ENCODE peak calls at places on chromosomes 6 and 20, in seven cellular contexts. D is IMR-90, C is neuronal stem cell, G is mesendoderm, E is H9, Q is H1, F is mesenchymal stem cell. M is an unnamed sample. For H3K4me1, the result is how much of the 10 kb centered on the place peaks cover.

GRCh38 chr6:86723131-86723530 is 214.2 kb upstream of the HTR1E start:
- DNase-seq in D (no peak), C (no peak), G (no peak), E (no peak), Q (no peak), F (no peak), M (no peak)

GRCh38 chr6:71072508-71072907 is 115.6 kb upstream of the B3GAT2 start:
- DNase-seq in D (peak), C (peak), G (no peak), E (no peak), Q (no peak), F (peak), M (no peak)

GRCh38 chr20:34579191-34579661 is 20.7 kb downstream of the MAP1LC3A start:
- DNase-seq in D (peak), C (no peak), G (no peak), E (no peak), Q (no peak), F (peak), M (peak)

GRCh38 chr20:16740365-16741072 is 7.6 kb upstream of the OTOR start:
- DNase-seq in D (no peak), C (no peak), G (no peak), E (no peak), Q (no peak), F (no peak), M (no peak)

GRCh38 chr20:6126846-6127245 is 4.0 kb upstream of the FERMT1 start:
- DNase-seq in D (no peak), C (no peak), G (no peak), E (no peak), Q (no peak), F (no peak), M (no peak)

GRCh38 chr6:100809346-100809745 is 71.8 kb downstream of the ASCC3 start:
- DNase-seq in D (peak), C (no peak), G (no peak), E (no peak), Q (no peak), F (peak), M (no peak)

GRCh38 chr6:83490177-83490576 is 22.2 kb upstream of the PRSS35 start:
- DNase-seq in D (no peak), C (no peak), G (no peak), E (no peak), Q (no peak), F (no peak), M (no peak)

GRCh38 chr6:133062077-133062476 is 179.1 kb upstream of the EYA4 start:
- DNase-seq in D (peak), C (no peak), G (no peak), E (no peak), Q (no peak), F (peak), M (no peak)

DNA sequence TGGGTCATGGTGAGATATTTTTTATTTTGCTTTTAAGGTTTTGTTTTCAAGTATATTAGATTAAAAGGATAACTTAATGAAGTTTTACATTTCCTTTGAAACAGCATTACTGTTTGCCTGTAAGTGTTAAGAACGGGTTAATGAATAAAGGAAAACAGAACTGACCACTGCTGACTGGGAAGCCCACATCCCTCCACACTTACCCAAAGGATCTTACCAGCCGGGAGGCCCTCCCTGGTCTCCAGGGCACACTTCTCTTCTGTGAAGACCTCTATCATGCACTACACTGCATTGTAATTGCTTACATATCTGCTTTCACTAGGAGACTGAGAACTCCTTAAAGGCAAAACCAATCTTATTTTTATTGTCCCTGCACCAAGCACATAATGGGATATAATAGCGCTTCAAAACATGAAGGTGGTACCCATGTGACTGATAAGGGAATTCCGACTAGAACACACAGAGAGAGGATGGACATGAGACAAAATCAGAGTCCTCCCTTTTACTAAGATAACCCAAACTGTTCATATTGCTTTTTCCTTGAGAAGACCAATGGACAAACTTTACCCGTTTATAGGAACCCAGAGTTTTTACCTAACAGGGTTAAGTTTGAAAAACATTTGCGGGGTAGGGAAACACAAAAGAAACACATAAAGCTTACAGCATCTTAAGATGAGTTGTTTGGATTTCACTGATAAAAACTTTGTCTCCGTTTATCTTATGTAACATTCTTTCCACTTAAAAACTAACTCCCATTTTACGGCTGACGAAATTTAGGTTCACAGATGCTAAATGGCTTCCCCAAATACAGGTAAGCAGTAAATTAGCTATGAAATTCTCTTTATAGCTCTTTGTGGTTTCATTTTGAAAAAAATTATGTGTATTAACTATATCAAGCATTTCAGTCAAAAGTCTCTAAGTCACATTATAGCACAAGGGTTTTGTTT is 8.7 kb downstream of the EZR start:
- DNase-seq in D (no peak), C (no peak), G (no peak), E (no peak), Q (no peak), F (no peak), M (no peak)
- H3K4me1 ChIP-seq in D (under half), C (under half), G (under half), E (under half), Q (under half), F (under half), M (under half)

DNA sequence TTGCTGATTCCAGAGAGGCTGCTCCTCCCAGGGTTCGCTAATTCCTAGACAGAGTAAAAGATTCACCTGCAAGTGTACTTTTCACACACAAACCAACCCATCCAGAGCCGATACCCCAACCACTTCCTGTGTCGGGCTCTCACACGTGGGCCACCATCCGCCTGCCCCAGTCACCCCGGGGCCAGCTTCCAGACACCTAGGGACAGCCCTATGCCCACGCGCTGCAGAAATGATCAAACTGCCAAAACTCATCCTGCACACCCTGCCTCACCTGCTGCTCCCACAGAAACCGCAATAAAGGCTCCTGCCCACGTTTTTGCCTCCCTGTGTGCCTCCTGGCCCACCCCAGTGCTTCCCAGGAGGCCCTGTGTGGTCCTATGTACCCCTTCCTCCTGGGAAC is 59.5 kb downstream of the PSMG4 start:
- DNase-seq in D (no peak), C (no peak), G (no peak), E (no peak), Q (no peak), F (no peak), M (no peak)
- H3K18ac ChIP-seq in D (no peak), C (no peak), G (no peak), E (no peak), Q (no peak), F (no peak), M (no peak)

GRCh38 chr20:32470025-32470861 is 112.1 kb downstream of the ASXL1 start:
- DNase-seq in D (peak), C (no peak), G (peak), E (peak), Q (no peak), F (peak), M (no peak)
- H3K4me1 ChIP-seq in D (under half), C (under half), G (under half), E (under half), Q (under half), F (half or more), M (under half)

GRCh38 chr6:96923400-96923799 is 1.1 kb upstream of the KLHL32 start:
- DNase-seq in D (no peak), C (no peak), G (no peak), E (no peak), Q (no peak), F (no peak), M (no peak)
- H3K18ac ChIP-seq in D (no peak), C (no peak), G (no peak), E (no peak), Q (no peak), F (no peak), M (no peak)

GRCh38 chr6:20411544-20411943 is 9.9 kb downstream of the E2F3 start:
- DNase-seq in D (no peak), C (no peak), G (no peak), E (no peak), Q (no peak), F (no peak), M (no peak)

GRCh38 chr6:20414711-20415110 is 13.0 kb downstream of the E2F3 start:
- DNase-seq in D (no peak), C (no peak), G (no peak), E (no peak), Q (no peak), F (no peak), M (peak)

GRCh38 chr6:20413826-20414225 is 12.1 kb downstream of the E2F3 start:
- DNase-seq in D (no peak), C (no peak), G (no peak), E (no peak), Q (no peak), F (no peak), M (no peak)

GRCh38 chr6:20411953-20412352 is 10.3 kb downstream of the E2F3 start:
- DNase-seq in D (no peak), C (no peak), G (no peak), E (no peak), Q (no peak), F (no peak), M (no peak)

DNA sequence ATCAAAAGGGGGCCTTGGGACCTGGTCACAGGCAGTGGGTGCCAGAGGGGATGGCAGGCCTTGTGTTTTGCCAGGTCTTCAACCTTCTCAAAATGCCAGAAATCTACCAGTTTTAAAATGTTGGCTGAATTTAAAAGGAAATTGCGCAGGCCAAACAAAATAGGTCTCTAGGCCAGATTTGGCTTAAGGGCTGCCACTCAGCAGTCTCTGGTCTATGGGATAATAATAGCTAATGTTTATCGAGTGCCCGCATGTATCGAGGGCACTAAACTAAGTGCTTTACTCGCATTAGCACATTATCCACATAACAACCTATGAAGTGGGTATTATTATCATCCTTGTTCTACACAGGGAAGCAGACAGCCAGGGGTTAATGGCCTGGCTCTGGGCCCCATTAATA is 11.0 kb downstream of the E2F3 start:
- DNase-seq in D (no peak), C (no peak), G (no peak), E (no peak), Q (no peak), F (no peak), M (no peak)
- H3K4me1 ChIP-seq in D (under half), C (under half), G (under half), E (under half), Q (under half), F (under half), M (under half)

GRCh38 chr6:170490259-170490658 is 62.8 kb downstream of the PSMB1 start:
- DNase-seq in D (no peak), C (no peak), G (no peak), E (no peak), Q (no peak), F (no peak), M (no peak)
- H3K18ac ChIP-seq in D (no peak), C (no peak), G (no peak), E (no peak), Q (no peak), F (no peak), M (no peak)

GRCh38 chr6:34316442-34317171 is 67.8 kb upstream of the SMIM29 start:
- DNase-seq in D (no peak), C (no peak), G (no peak), E (no peak), Q (no peak), F (no peak), M (no peak)
- H3K4me1 ChIP-seq in D (under half), C (under half), G (under half), E (under half), Q (under half), F (under half), M (under half)